ENCODE peak calls at places on chromosomes 6 and 20, in six cellular contexts. R is A549, B is lower lobe of right lung, S is astrocyte of the spinal cord, Z is ovary, K is epithelial cell of esophagus. F is an unnamed sample.

GRCh38 chr6:160945516-160946177 is 45.9 kb upstream of the MAP3K4 start:
- DNase-seq in R (no peak), B (no peak), S (no peak), Z (no peak), K (no peak), F (no peak)

GRCh38 chr6:75402296-75402695 is 91.3 kb downstream of the FILIP1 start:
- DNase-seq in R (no peak), B (no peak), S (peak), Z (no peak), K (peak), F (no peak)

GRCh38 chr6:131629656-131630055 is 1.6 kb upstream of the MED23 start:
- DNase-seq in R (no peak), B (no peak), S (no peak), Z (no peak), K (no peak), F (no peak)

GRCh38 chr6:7100072-7100750 is 7.5 kb upstream of the RREB1 start:
- DNase-seq in R (no peak), B (no peak), S (no peak), Z (no peak), K (no peak), F (no peak)

GRCh38 chr20:52439385-52439784 is 247.8 kb upstream of the ZFP64 start:
- DNase-seq in R (no peak), B (no peak), S (no peak), Z (no peak), K (no peak), F (no peak)

GRCh38 chr6:128098000-128098581 is 197.2 kb upstream of the THEMIS start:
- DNase-seq in R (no peak), B (no peak), S (peak), Z (no peak), K (peak), F (no peak)

GRCh38 chr6:128499079-128499705 is 21.2 kb downstream of the PTPRK start:
- DNase-seq in R (no peak), B (no peak), S (no peak), Z (no peak), K (peak), F (no peak)

GRCh38 chr6:154842828-154843227 is 109.6 kb downstream of the SCAF8 start:
- DNase-seq in R (no peak), B (no peak), S (no peak), Z (no peak), K (no peak), F (no peak)

GRCh38 chr6:160348552-160349441 is 619 bp downstream of the SLC22A3 start:
- DNase-seq in R (peak), B (peak), S (peak), Z (peak), K (peak), F (no peak)

GRCh38 chr20:61918548-61918947 is 147.1 kb downstream of the TAF4 start:
- DNase-seq in R (no peak), B (no peak), S (no peak), Z (no peak), K (no peak), F (no peak)

GRCh38 chr6:1436334-1437306 is 47.2 kb downstream of the FOXF2 start:
- DNase-seq in R (peak), B (no peak), S (peak), Z (no peak), K (peak), F (peak)

GRCh38 chr6:91376686-91377085 is 789.8 kb upstream of the MAP3K7 start:
- DNase-seq in R (no peak), B (no peak), S (no peak), Z (no peak), K (no peak), F (no peak)

GRCh38 chr6:35686873-35687557 is 1.7 kb downstream of the FKBP5 start:
- DNase-seq in R (no peak), B (no peak), S (no peak), Z (no peak), K (no peak), F (no peak)

GRCh38 chr6:13452346-13453171 is 34.8 kb downstream of the GFOD1 start:
- DNase-seq in R (no peak), B (no peak), S (no peak), Z (no peak), K (no peak), F (no peak)

GRCh38 chr6:160102956-160103824 is 18.4 kb upstream of the SLC22A1 start:
- DNase-seq in R (peak), B (no peak), S (no peak), Z (no peak), K (peak), F (no peak)

GRCh38 chr6:24394777-24395437 is 7.8 kb upstream of the MRS2 start:
- DNase-seq in R (no peak), B (no peak), S (peak), Z (no peak), K (peak), F (peak)

GRCh38 chr6:105402090-105402980 is 547 bp downstream of the PREP start:
- DNase-seq in R (peak), B (no peak), S (peak), Z (no peak), K (peak), F (no peak)

DNA sequence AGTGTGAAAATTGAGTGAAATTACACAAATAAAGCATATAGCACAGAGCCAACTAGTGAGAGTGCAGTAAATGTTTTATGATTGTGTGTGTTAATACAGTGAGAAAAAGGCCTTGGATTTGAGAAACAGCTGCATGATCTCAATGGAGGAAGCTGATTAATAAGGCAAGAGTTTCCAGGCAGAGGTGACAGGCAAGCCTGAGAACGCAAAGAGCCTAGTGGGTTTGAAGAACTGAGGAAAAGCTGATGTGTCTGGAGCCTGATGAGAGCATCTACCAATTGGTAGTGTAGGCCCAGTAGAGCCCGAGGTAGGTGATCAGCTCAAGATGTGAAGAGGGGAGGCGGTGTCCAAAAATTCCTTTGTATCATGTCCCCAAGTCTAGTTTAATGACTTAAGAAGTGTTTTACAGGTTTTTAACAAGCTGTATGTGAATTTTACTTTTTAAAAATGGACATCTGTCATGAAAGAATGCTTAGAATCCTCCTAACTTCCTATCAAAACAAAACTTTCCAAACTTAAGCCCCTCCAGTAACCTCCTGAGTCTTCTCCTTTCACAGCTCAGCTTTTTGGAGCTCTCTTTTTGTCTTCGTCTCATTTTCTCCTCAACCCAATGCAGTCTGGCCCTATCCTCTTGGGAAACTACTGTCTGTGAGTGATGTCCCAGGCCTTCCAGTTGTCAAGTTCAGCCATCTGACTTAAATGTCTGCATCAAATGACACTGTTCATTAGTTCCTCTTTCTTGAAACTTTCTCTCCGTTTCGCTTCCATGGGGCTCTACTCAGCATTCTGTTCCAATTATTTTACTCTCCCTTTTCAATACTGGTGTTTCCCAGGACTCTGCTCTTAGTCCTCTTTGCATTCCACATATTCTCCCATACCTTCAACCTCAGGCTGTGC is 1.2 kb downstream of the CDC40 start:
- DNase-seq in R (no peak), B (no peak), S (no peak), Z (no peak), K (peak), F (no peak)
- H3K4me3 ChIP-seq in R (peak), B (peak), S (peak), Z (peak), K (peak), F (peak)

GRCh38 chr20:57401565-57401918 is 10.3 kb downstream of the RBM38 start:
- DNase-seq in R (no peak), B (no peak), S (no peak), Z (no peak), K (no peak), F (no peak)
- H3K4me3 ChIP-seq in R (no peak), B (no peak), S (no peak), Z (no peak), K (no peak), F (no peak)

DNA sequence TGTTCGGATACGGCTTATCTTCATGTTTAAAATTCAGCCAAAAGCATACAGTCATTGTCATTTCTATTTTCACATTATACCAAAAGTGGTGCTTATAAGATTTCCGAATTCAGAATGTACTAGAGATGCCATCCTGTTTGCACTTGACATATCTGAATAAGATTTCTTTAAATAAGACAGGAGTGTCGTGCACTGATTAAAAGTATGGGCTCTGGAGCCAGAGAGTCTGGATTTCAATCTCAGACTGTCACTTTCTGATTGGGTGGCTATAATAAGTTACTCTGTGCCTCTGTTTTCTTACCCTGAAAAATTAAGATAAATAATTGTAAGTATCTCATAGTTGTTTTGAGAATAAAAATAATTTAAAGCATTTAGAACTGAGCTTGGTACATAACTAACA is 92.8 kb downstream of the RWDD2A start:
- DNase-seq in R (no peak), B (no peak), S (no peak), Z (no peak), K (no peak), F (no peak)
- H3K4me3 ChIP-seq in R (no peak), B (no peak), S (no peak), Z (no peak), K (no peak), F (no peak)

GRCh38 chr6:89410231-89411018 is 1.6 kb downstream of the RRAGD start:
- DNase-seq in R (no peak), B (no peak), S (peak), Z (no peak), K (no peak), F (no peak)
- H3K4me3 ChIP-seq in R (peak), B (peak), S (no peak), Z (no peak), K (no peak), F (no peak)

GRCh38 chr6:150184850-150185480 is 42.1 kb downstream of the PPP1R14C start:
- DNase-seq in R (no peak), B (no peak), S (no peak), Z (no peak), K (no peak), F (no peak)

GRCh38 chr6:150185697-150186096 is 42.9 kb downstream of the PPP1R14C start:
- DNase-seq in R (no peak), B (peak), S (no peak), Z (no peak), K (no peak), F (no peak)

GRCh38 chr6:150182460-150183078 is 39.7 kb downstream of the PPP1R14C start:
- DNase-seq in R (no peak), B (no peak), S (no peak), Z (no peak), K (no peak), F (no peak)

GRCh38 chr6:150183105-150183504 is 40.3 kb downstream of the PPP1R14C start:
- DNase-seq in R (no peak), B (no peak), S (no peak), Z (no peak), K (no peak), F (no peak)

GRCh38 chr6:150183966-150184365 is 41.1 kb downstream of the PPP1R14C start:
- DNase-seq in R (no peak), B (no peak), S (no peak), Z (no peak), K (no peak), F (no peak)
- H3K4me3 ChIP-seq in R (no peak), B (no peak), S (no peak), Z (no peak), K (no peak), F (no peak)

GRCh38 chr6:3260772-3261517 is 2.2 kb downstream of the PSMG4 start:
- DNase-seq in R (no peak), B (no peak), S (no peak), Z (no peak), K (no peak), F (no peak)
- H3K4me3 ChIP-seq in R (no peak), B (no peak), S (no peak), Z (peak), K (no peak), F (no peak)

GRCh38 chr6:30889138-30889885 is 5.0 kb downstream of the DDR1 start:
- DNase-seq in R (no peak), B (no peak), S (no peak), Z (no peak), K (no peak), F (no peak)
- H3K4me3 ChIP-seq in R (no peak), B (no peak), S (no peak), Z (no peak), K (no peak), F (no peak)

GRCh38 chr6:21005816-21006553 is 471.7 kb downstream of the CDKAL1 start:
- DNase-seq in R (peak), B (no peak), S (peak), Z (no peak), K (peak), F (peak)

GRCh38 chr6:20998748-20999448 is 464.6 kb downstream of the CDKAL1 start:
- DNase-seq in R (no peak), B (no peak), S (no peak), Z (no peak), K (no peak), F (no peak)

GRCh38 chr6:21000391-21000801 is 466.1 kb downstream of the CDKAL1 start:
- DNase-seq in R (no peak), B (no peak), S (peak), Z (no peak), K (no peak), F (no peak)

GRCh38 chr6:21001736-21002135 is 467.5 kb downstream of the CDKAL1 start:
- DNase-seq in R (no peak), B (no peak), S (peak), Z (no peak), K (peak), F (no peak)

GRCh38 chr6:21003780-21004541 is 469.7 kb downstream of the CDKAL1 start:
- DNase-seq in R (peak), B (no peak), S (peak), Z (no peak), K (peak), F (peak)
- H3K4me3 ChIP-seq in R (no peak), B (no peak), S (no peak), Z (no peak), K (no peak), F (no peak)

DNA sequence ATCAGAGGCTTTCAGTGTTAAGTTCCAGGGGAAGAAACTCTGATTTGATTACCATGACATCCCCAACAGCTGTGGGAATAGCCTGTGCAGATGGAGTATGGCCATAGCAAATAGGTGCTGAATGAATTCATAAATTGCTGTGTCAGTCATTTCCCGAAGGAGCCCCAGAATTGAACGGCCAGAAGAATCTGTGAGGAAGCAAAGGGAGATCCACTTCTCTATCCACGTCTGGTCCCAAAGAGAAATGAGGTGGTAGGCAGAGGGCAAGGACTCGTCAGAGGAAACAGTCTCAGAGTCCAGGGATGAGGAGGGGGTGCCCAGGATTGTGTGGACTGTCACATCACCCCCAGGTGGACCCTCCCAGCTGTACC is 3.1 kb upstream of the TAF8 start:
- DNase-seq in R (no peak), B (no peak), S (no peak), Z (no peak), K (no peak), F (no peak)
- H3K4me3 ChIP-seq in R (peak), B (peak), S (peak), Z (peak), K (peak), F (peak)